ENCODE peak calls at places on chromosomes 5 and 9, in four cellular contexts. M, V, D and H are unnamed samples.

GRCh38 chr9:136438909-136439549 is 616 bp downstream of the INPP5E start:
- DNase-seq in M (peak; percentile 46), V (peak; percentile 13), D (no peak), H (peak; percentile 32)

GRCh38 chr5:13814293-13814692 is 130.2 kb downstream of the DNAH5 start:
- DNase-seq in M (peak; percentile 55), V (peak; percentile 16), D (no peak), H (peak; percentile 60)

GRCh38 chr5:11477786-11478185 is 426.5 kb downstream of the CTNND2 start:
- DNase-seq in D (no peak), V (no peak), M (peak; percentile 58), H (peak; percentile 35)

GRCh38 chr9:108478431-108478837 is 377.4 kb downstream of the ACTL7B start:
- DNase-seq in M (peak; percentile 93), V (peak; percentile 92), D (peak; percentile 98), H (peak; percentile 75)

GRCh38 chr9:127710204-127710805 is 3.5 kb downstream of the CFAP157 start:
- DNase-seq in D (no peak), M (no peak), V (no peak), H (no peak)

GRCh38 chr9:20599195-20599594 is 23.1 kb downstream of the MLLT3 start:
- DNase-seq in M (peak; percentile 19), D (peak; percentile 60), V (peak; percentile 73), H (no peak)

GRCh38 chr9:37986771-37987258 is 82.2 kb downstream of the SHB start:
- DNase-seq in V (no peak), M (no peak), D (no peak), H (no peak)

GRCh38 chr5:56091664-56092063 is 96.9 kb upstream of the IL6ST start:
- DNase-seq in V (no peak), M (no peak), D (no peak), H (no peak)

GRCh38 chr5:93303291-93303691 is 277.7 kb downstream of the NR2F1-AS1 start:
- DNase-seq in M (peak; percentile 94), V (no peak), D (no peak), H (no peak)

GRCh38 chr5:146283344-146283761 is 55.3 kb upstream of the POU4F3 start:
- DNase-seq in D (peak; percentile 89), M (peak; percentile 95), V (peak; percentile 90), H (peak; percentile 93)

GRCh38 chr9:98801969-98802371 is 5.5 kb upstream of the GALNT12 start:
- DNase-seq in V (peak; percentile 15), M (no peak), D (no peak), H (no peak)

GRCh38 chr5:9927106-9927505 is 297.0 kb upstream of the TAS2R1 start:
- DNase-seq in D (no peak), M (peak; percentile 83), V (peak; percentile 57), H (peak; percentile 11)

GRCh38 chr5:132207783-132208182 is 19.9 kb downstream of the P4HA2 start:
- DNase-seq in D (no peak), M (no peak), V (no peak), H (peak; percentile 73)

GRCh38 chr9:128026255-128027165 is 40.6 kb downstream of the NAIF1 start:
- DNase-seq in V (no peak), M (peak; percentile 75), D (no peak), H (no peak)

GRCh38 chr9:80602291-80602690 is 1030.5 kb downstream of the TLE4 start:
- DNase-seq in M (no peak), V (no peak), D (no peak), H (no peak)

GRCh38 chr5:36593867-36594266 is 12.5 kb upstream of the SLC1A3 start:
- DNase-seq in D (no peak), V (no peak), M (no peak), H (no peak)

GRCh38 chr9:127119319-127119709 is 3.1 kb downstream of the ANGPTL2 start:
- DNase-seq in V (no peak), M (no peak), D (no peak), H (no peak)

GRCh38 chr5:84255318-84255717 is 129.4 kb downstream of the EDIL3 start:
- DNase-seq in D (peak; percentile 63), M (peak; percentile 40), V (peak; percentile 64), H (peak; percentile 59)

GRCh38 chr5:42912184-42912766 is 100.6 kb upstream of the SELENOP start:
- DNase-seq in V (peak; percentile 58), D (peak; percentile 84), M (peak; percentile 71), H (peak; percentile 71)